ENCODE peak calls at places on chromosome 7, in nine cellular contexts. N is mucosa of descending colon, F is NCI-H510A, I is Kasumi-1, M is NCI-H2081, Z is Caco-2, D is AG09309, T is SK-N-SH, K is GM23248. B is an unnamed sample.

GRCh38 chr7:83212883-83213282 is 50.2 kb upstream of the PCLO start:
- DNase-seq in N (no peak), F (no peak), I (no peak), M (no peak), Z (no peak), D (no peak), T (no peak), K (no peak), B (no peak)

GRCh38 chr7:4683884-4684565 is 1.9 kb downstream of the FOXK1 start:
- DNase-seq in N (no peak), F (no peak), I (no peak), M (no peak), Z (no peak), D (no peak), T (peak), K (peak), B (peak)

GRCh38 chr7:142389544-142389943 is 131.7 kb upstream of the PRSS58 start:
- DNase-seq in N (no peak), F (no peak), I (no peak), M (no peak), Z (no peak), D (no peak), T (no peak), K (no peak), B (no peak)

GRCh38 chr7:2632717-2633537 is 1.1 kb downstream of the TTYH3 start:
- DNase-seq in N (peak), F (peak), I (no peak), M (peak), Z (no peak), D (peak), T (peak), K (peak), B (peak)

GRCh38 chr7:27032843-27033242 is 63.0 kb downstream of the HOXA1 start:
- DNase-seq in N (no peak), F (no peak), I (no peak), M (peak), Z (no peak), D (peak), T (no peak), K (peak), B (no peak)

GRCh38 chr7:157900011-157900410 is 563.2 kb downstream of the DNAJB6 start:
- DNase-seq in N (no peak), F (no peak), I (no peak), M (peak), Z (no peak), D (no peak), T (no peak), K (no peak), B (no peak)

GRCh38 chr7:8320174-8320573 is 58.2 kb upstream of the ICA1 start:
- DNase-seq in N (no peak), F (no peak), I (no peak), M (no peak), Z (no peak), D (no peak), T (no peak), K (no peak), B (no peak)

GRCh38 chr7:12210179-12211053 is 678 bp upstream of the TMEM106B start:
- DNase-seq in N (peak), F (no peak), I (no peak), M (peak), Z (peak), D (no peak), T (peak), K (no peak), B (peak)

GRCh38 chr7:92717982-92718716 is 118.2 kb downstream of the CDK6 start:
- DNase-seq in N (peak), F (no peak), I (no peak), M (peak), Z (no peak), D (no peak), T (no peak), K (peak), B (peak)

GRCh38 chr7:116861717-116862116 is 670 bp upstream of the CAPZA2 start:
- DNase-seq in N (no peak), F (no peak), I (no peak), M (no peak), Z (no peak), D (no peak), T (no peak), K (no peak), B (no peak)

GRCh38 chr7:40059057-40059456 is 75.4 kb downstream of the MPLKIP start:
- DNase-seq in N (no peak), F (no peak), I (no peak), M (no peak), Z (no peak), D (no peak), T (no peak), K (no peak), B (no peak)

B was measured in lung.